ENCODE peak calls at places on chromosomes 16 and 17, in eight cellular contexts. C is AG04449, M is heart right ventricle, A is stomach, T is BJ, E is Peyer's patch, I is tibial artery, V is Karpas-422. Q is an unnamed sample.

GRCh38 chr16:12188674-12189249 is 212.2 kb downstream of the SNX29 start:
- DNase-seq in E (no peak), V (no peak), I (no peak), T (no peak), A (no peak), C (no peak), M (no peak), Q (no peak)

GRCh38 chr17:9183297-9183696 is 162.0 kb downstream of the NTN1 start:
- DNase-seq in M (no peak), C (no peak), A (no peak), I (no peak), T (no peak), V (no peak), E (no peak), Q (no peak)

GRCh38 chr17:56440391-56440790 is 153.1 kb upstream of the NOG start:
- DNase-seq in V (no peak), I (no peak), C (no peak), M (no peak), E (no peak), T (peak; percentile 3), A (no peak), Q (no peak)

GRCh38 chr17:82734987-82735866 is at the start of gene FN3K:
- DNase-seq in M (peak; percentile 75), A (peak; percentile 74), E (no peak), V (no peak), T (no peak), C (no peak), I (peak; percentile 47), Q (peak; percentile 84)

GRCh38 chr17:42288078-42288984 is at the start of gene STAT5A:
- DNase-seq in T (no peak), A (peak; percentile 89), E (peak; percentile 83), M (peak; percentile 92), I (peak; percentile 94), V (peak; percentile 91), C (no peak), Q (peak; percentile 95)

GRCh38 chr17:78140169-78141051 is 5.8 kb upstream of the C17orf99 start:
- DNase-seq in T (no peak), E (peak; percentile 96), I (peak; percentile 81), V (peak; percentile 100), M (peak; percentile 81), C (no peak), A (peak; percentile 96), Q (peak; percentile 75)

GRCh38 chr17:82889496-82890338 is 49.9 kb upstream of the ZNF750 start:
- DNase-seq in C (no peak), V (no peak), I (no peak), E (no peak), T (no peak), M (no peak), A (peak; percentile 94), Q (no peak)

GRCh38 chr17:3004925-3005324 is 58.5 kb downstream of the OR1D5 start:
- DNase-seq in E (no peak), T (no peak), V (peak; percentile 74), A (no peak), C (no peak), M (no peak), I (no peak), Q (no peak)

GRCh38 chr17:77466140-77466539 is 325.4 kb downstream of the SEC14L1 start:
- DNase-seq in V (no peak), I (no peak), C (no peak), E (no peak), M (no peak), A (no peak), T (no peak), Q (no peak)

GRCh38 chr16:66979011-66979717 is 9.2 kb upstream of the CES4A start:
- DNase-seq in A (no peak), C (no peak), I (peak; percentile 78), V (no peak), M (peak; percentile 40), T (no peak), E (no peak), Q (peak; percentile 85)

GRCh38 chr16:12613992-12614661 is 189.6 kb downstream of the CPPED1 start:
- DNase-seq in E (no peak), M (no peak), V (no peak), I (no peak), C (no peak), A (no peak), T (no peak), Q (no peak)

GRCh38 chr17:31095239-31096105 is 695 bp downstream of the NF1 start:
- DNase-seq in A (peak; percentile 40), M (peak; percentile 34), T (no peak), V (peak; percentile 79), C (no peak), E (peak; percentile 39), I (peak; percentile 26), Q (no peak)

GRCh38 chr17:79771276-79771675 is 6.7 kb upstream of the CBX2 start:
- DNase-seq in T (no peak), I (no peak), V (no peak), C (no peak), E (no peak), M (no peak), A (no peak), Q (no peak)

DNA sequence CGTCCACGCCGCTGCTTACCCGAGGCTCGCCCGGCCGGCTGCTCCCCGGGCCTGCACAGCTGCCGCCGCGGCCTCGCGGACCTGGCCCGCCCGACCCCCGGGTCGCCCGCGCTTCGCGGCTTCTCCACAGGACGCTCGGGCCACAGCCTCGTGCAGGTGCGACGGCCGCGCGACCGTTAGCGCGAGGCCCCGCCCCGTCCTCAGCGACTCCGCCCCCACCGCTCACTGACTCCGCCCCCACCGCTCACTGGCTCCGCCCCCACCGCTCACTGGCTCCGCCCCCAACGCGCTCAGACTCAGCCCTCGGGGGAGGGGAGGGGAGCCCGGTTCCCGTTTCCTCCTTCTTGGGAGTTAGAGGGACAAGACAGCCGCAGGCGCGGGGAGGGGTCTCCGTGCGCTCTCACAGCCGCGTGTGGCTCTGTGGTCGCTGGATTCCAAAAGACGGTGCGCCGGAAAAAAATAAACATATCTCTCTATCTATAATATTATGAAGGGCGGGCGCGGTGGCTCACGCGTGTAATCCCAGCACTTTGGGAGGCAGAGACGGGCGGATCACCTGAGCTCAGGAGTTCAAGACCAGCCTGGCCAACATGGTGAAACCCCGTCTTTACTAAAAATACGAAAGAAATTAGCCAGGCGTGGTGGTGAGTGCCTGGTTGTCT is at the start of gene MEIOB:
- DNase-seq in I (no peak), V (no peak), C (no peak), T (no peak), M (no peak), A (no peak), E (no peak), Q (no peak)
- H3K4me3 ChIP-seq in I (no peak within 1 kb of the TSS), V (no peak within 1 kb of the TSS), C (peak within 1 kb of the TSS; percentile 41), T (peak within 1 kb of the TSS; percentile 18), M (no peak within 1 kb of the TSS), A (peak within 1 kb of the TSS; percentile 11), E (peak within 1 kb of the TSS; percentile 12), Q (peak within 1 kb of the TSS; percentile 27)

GRCh38 chr17:73733527-73733926 is 89.3 kb upstream of the SDK2 start:
- DNase-seq in E (no peak), A (no peak), C (no peak), I (no peak), M (no peak), T (no peak), V (no peak), Q (no peak)
- H3K4me3 ChIP-seq in E (no peak overlapping the region), A (no peak overlapping the region), C (no peak overlapping the region), I (no peak overlapping the region), M (no peak overlapping the region), T (no peak overlapping the region), V (no peak overlapping the region), Q (no peak overlapping the region)

GRCh38 chr17:47229535-47230443 is 20.6 kb downstream of the MYL4 start:
- DNase-seq in M (peak; percentile 91), A (peak; percentile 85), V (peak; percentile 95), C (peak; percentile 79), I (peak; percentile 90), E (peak; percentile 77), T (peak; percentile 64), Q (peak; percentile 95)

GRCh38 chr17:47231866-47232265 is 21.8 kb upstream of the ITGB3 start:
- DNase-seq in M (no peak), A (no peak), C (no peak), I (no peak), E (no peak), V (no peak), T (no peak), Q (no peak)

GRCh38 chr17:47232465-47232864 is 21.2 kb upstream of the ITGB3 start:
- DNase-seq in E (no peak), C (no peak), V (no peak), A (no peak), I (no peak), T (no peak), M (no peak), Q (no peak)

GRCh38 chr17:47231334-47231733 is 22.2 kb downstream of the MYL4 start:
- DNase-seq in C (no peak), A (no peak), M (no peak), V (peak; percentile 83), E (no peak), I (no peak), T (no peak), Q (no peak)

DNA sequence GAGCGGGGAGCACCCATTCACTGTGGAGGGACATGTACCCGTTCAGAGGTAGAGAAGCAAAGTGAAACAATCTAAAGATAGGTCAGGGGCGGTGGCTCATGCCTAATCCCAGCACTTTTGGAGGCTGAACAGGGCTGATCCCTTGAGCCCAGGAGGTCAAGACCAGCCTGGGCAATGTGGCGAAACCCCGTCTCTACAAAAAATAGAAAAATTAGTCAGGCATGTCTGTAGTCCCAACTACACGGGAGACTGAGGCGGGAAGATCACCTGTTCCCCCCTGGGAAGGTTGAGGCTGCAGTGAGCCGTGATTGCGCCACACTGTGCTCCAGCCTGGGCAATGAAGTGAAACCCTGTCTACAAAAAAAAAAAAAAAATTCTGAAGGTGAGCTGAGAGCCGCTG is 21.7 kb downstream of the MYL4 start:
- DNase-seq in E (no peak), I (no peak), V (peak; percentile 85), A (no peak), M (no peak), T (no peak), C (no peak), Q (no peak)
- H3K4me3 ChIP-seq in E (no peak overlapping the region), I (no peak overlapping the region), V (peak overlapping the region; percentile 69), A (no peak overlapping the region), M (no peak overlapping the region), T (no peak overlapping the region), C (no peak overlapping the region), Q (no peak overlapping the region)

GRCh38 chr16:84320511-84320910 is 25.8 kb downstream of the WFDC1 start:
- DNase-seq in E (no peak), A (no peak), T (no peak), V (no peak), I (no peak), M (no peak), C (no peak), Q (no peak)
- H3K4me3 ChIP-seq in E (no peak overlapping the region), A (no peak overlapping the region), T (no peak overlapping the region), V (no peak overlapping the region), I (no peak overlapping the region), M (no peak overlapping the region), C (no peak overlapping the region), Q (no peak overlapping the region)

Q was measured in ascending aorta.